ENCODE peak calls at places on chromosome 10, in five cellular contexts. One of them, this sample, is unnamed.

GRCh38 chr10:111023060-111023459 is 53.8 kb upstream of the ADRA2A start:
- DNase-seq in GM03348: no peak
- DNase-seq in GM10248: no peak
- DNase-seq in T1000: no peak
- DNase-seq in right cardiac atrium: no peak
- DNase-seq in this sample: no peak

GRCh38 chr10:86663046-86663345 is 5.3 kb upstream of the LDB3 start:
- DNase-seq in GM03348: no peak
- DNase-seq in GM10248: no peak
- DNase-seq in T1000: no peak
- DNase-seq in right cardiac atrium: peak; percentile 60
- DNase-seq in this sample: no peak

GRCh38 chr10:6247041-6247712 is 44.4 kb downstream of the PFKFB3 start:
- DNase-seq in GM03348: no peak
- DNase-seq in GM10248: no peak
- DNase-seq in T1000: no peak
- DNase-seq in right cardiac atrium: no peak
- DNase-seq in this sample: no peak

GRCh38 chr10:114332808-114333207 is 71.5 kb downstream of the AFAP1L2 start:
- DNase-seq in GM03348: no peak
- DNase-seq in GM10248: no peak
- DNase-seq in T1000: no peak
- DNase-seq in right cardiac atrium: no peak
- DNase-seq in this sample: no peak

GRCh38 chr10:114399576-114399975 is 4.7 kb downstream of the AFAP1L2 start:
- DNase-seq in GM03348: no peak
- DNase-seq in GM10248: no peak
- DNase-seq in T1000: no peak
- DNase-seq in right cardiac atrium: no peak
- DNase-seq in this sample: no peak

GRCh38 chr10:49628599-49628998 is 14.8 kb downstream of the CHAT start:
- DNase-seq in GM03348: no peak
- DNase-seq in GM10248: no peak
- DNase-seq in T1000: no peak
- DNase-seq in right cardiac atrium: no peak
- DNase-seq in this sample: no peak

GRCh38 chr10:101351477-101351876 is 2.5 kb upstream of the BTRC start:
- DNase-seq in GM03348: no peak
- DNase-seq in GM10248: no peak
- DNase-seq in T1000: no peak
- DNase-seq in right cardiac atrium: no peak
- DNase-seq in this sample: no peak

GRCh38 chr10:91603931-91604331 is 28.9 kb downstream of the PPP1R3C start:
- DNase-seq in GM03348: no peak
- DNase-seq in GM10248: no peak
- DNase-seq in T1000: no peak
- DNase-seq in right cardiac atrium: peak; percentile 52
- DNase-seq in this sample: no peak

GRCh38 chr10:131320860-131321604 is 9.5 kb upstream of the TCERG1L start:
- DNase-seq in GM03348: no peak
- DNase-seq in GM10248: no peak
- DNase-seq in T1000: no peak
- DNase-seq in right cardiac atrium: no peak
- DNase-seq in this sample: no peak

GRCh38 chr10:112763916-112764520 is 186.0 kb upstream of the TCF7L2 start:
- DNase-seq in GM03348: no peak
- DNase-seq in GM10248: no peak
- DNase-seq in T1000: peak; percentile 54
- DNase-seq in right cardiac atrium: no peak
- DNase-seq in this sample: no peak

GRCh38 chr10:23493711-23494110 is 54.8 kb downstream of the OTUD1 start:
- DNase-seq in GM03348: no peak
- DNase-seq in GM10248: no peak
- DNase-seq in T1000: no peak
- DNase-seq in right cardiac atrium: no peak
- DNase-seq in this sample: no peak

GRCh38 chr10:110007171-110007700 is 548 bp upstream of the ADD3 start:
- DNase-seq in GM03348: peak; percentile 67
- DNase-seq in GM10248: peak; percentile 66
- DNase-seq in T1000: no peak
- DNase-seq in right cardiac atrium: no peak
- DNase-seq in this sample: peak; percentile 45

GRCh38 chr10:57925045-57925444 is 342.6 kb downstream of the IPMK start:
- DNase-seq in GM03348: no peak
- DNase-seq in GM10248: no peak
- DNase-seq in T1000: no peak
- DNase-seq in right cardiac atrium: no peak
- DNase-seq in this sample: no peak

GRCh38 chr10:62305813-62306212 is 37.2 kb upstream of the RTKN2 start:
- DNase-seq in GM03348: peak; percentile 9
- DNase-seq in GM10248: no peak
- DNase-seq in T1000: no peak
- DNase-seq in right cardiac atrium: no peak
- DNase-seq in this sample: no peak

GRCh38 chr10:132690821-132691610 is 94.9 kb downstream of the NKX6-2 start:
- DNase-seq in GM03348: no peak
- DNase-seq in GM10248: no peak
- DNase-seq in T1000: no peak
- DNase-seq in right cardiac atrium: peak; percentile 34
- DNase-seq in this sample: no peak

GRCh38 chr10:93818086-93818485 is 60.4 kb downstream of the LGI1 start:
- DNase-seq in GM03348: no peak
- DNase-seq in GM10248: no peak
- DNase-seq in T1000: no peak
- DNase-seq in right cardiac atrium: no peak
- DNase-seq in this sample: no peak

GRCh38 chr10:86106616-86107015 is 260.0 kb downstream of the GRID1 start:
- DNase-seq in GM03348: no peak
- DNase-seq in GM10248: no peak
- DNase-seq in T1000: no peak
- DNase-seq in right cardiac atrium: no peak
- DNase-seq in this sample: no peak

GRCh38 chr10:51321968-51322367 is 247.7 kb downstream of the PRKG1 start:
- DNase-seq in GM03348: peak; percentile 42
- DNase-seq in GM10248: no peak
- DNase-seq in T1000: no peak
- DNase-seq in right cardiac atrium: no peak
- DNase-seq in this sample: no peak

GRCh38 chr10:46539596-46540411 is 16.7 kb downstream of the GPRIN2 start:
- DNase-seq in GM03348: no peak
- DNase-seq in GM10248: no peak
- DNase-seq in T1000: no peak
- DNase-seq in right cardiac atrium: peak; percentile 16
- DNase-seq in this sample: no peak

GRCh38 chr10:71598673-71599072 is 120.9 kb downstream of the C10orf105 start:
- DNase-seq in GM03348: peak; percentile 79
- DNase-seq in GM10248: no peak
- DNase-seq in T1000: no peak
- DNase-seq in right cardiac atrium: peak; percentile 90
- DNase-seq in this sample: no peak

GRCh38 chr10:77863446-77863845 is 63.1 kb downstream of the DLG5 start:
- DNase-seq in GM03348: no peak
- DNase-seq in GM10248: no peak
- DNase-seq in T1000: no peak
- DNase-seq in right cardiac atrium: no peak
- DNase-seq in this sample: no peak

GRCh38 chr10:71539564-71540118 is 142.9 kb downstream of the CDH23 start:
- DNase-seq in GM03348: no peak
- DNase-seq in GM10248: no peak
- DNase-seq in T1000: no peak
- DNase-seq in right cardiac atrium: peak; percentile 10
- DNase-seq in this sample: no peak

GRCh38 chr10:131207176-131207575 is 104.3 kb downstream of the TCERG1L start:
- DNase-seq in GM03348: no peak
- DNase-seq in GM10248: no peak
- DNase-seq in T1000: no peak
- DNase-seq in right cardiac atrium: no peak
- DNase-seq in this sample: no peak

GRCh38 chr10:122112021-122112616 is 123.2 kb downstream of the TACC2 start:
- DNase-seq in GM03348: peak; percentile 35
- DNase-seq in GM10248: no peak
- DNase-seq in T1000: no peak
- DNase-seq in right cardiac atrium: no peak
- DNase-seq in this sample: no peak

GRCh38 chr10:29443745-29444523 is 155.1 kb downstream of the LYZL1 start:
- DNase-seq in GM03348: no peak
- DNase-seq in GM10248: no peak
- DNase-seq in T1000: peak; percentile 69
- DNase-seq in right cardiac atrium: no peak
- DNase-seq in this sample: no peak

GRCh38 chr10:119865699-119866240 is 6.9 kb downstream of the MCMBP start:
- DNase-seq in GM03348: no peak
- DNase-seq in GM10248: no peak
- DNase-seq in T1000: no peak
- DNase-seq in right cardiac atrium: no peak
- DNase-seq in this sample: no peak

GRCh38 chr10:75495434-75496190 is 64.2 kb downstream of the LRMDA start:
- DNase-seq in GM03348: no peak
- DNase-seq in GM10248: no peak
- DNase-seq in T1000: no peak
- DNase-seq in right cardiac atrium: no peak
- DNase-seq in this sample: no peak